ENCODE peak calls at places on chromosomes 6 and 20, in nine cellular contexts. H, L, F, Y, K, P, M, Q and S are unnamed samples.

GRCh38 chr6:153210083-153210482 is 79.0 kb upstream of the RGS17 start:
- DNase-seq in H (no peak), L (peak; percentile 5), F (no peak), Y (no peak), K (no peak), P (no peak), M (no peak), Q (no peak), S (no peak)

GRCh38 chr20:50034567-50035170 is 51.9 kb downstream of the SNAI1 start:
- DNase-seq in H (no peak), L (no peak), F (no peak), Y (peak; percentile 66), K (no peak), P (no peak), M (no peak), Q (no peak), S (peak; percentile 92)

GRCh38 chr6:138115877-138116660 is 8.8 kb upstream of the PERP start:
- DNase-seq in H (no peak), L (peak; percentile 72), F (peak; percentile 60), Y (peak; percentile 63), K (peak; percentile 71), P (peak; percentile 76), M (peak; percentile 12), Q (peak; percentile 43), S (peak; percentile 44)

GRCh38 chr6:37171141-37171969 is 1.4 kb downstream of the PIM1 start:
- DNase-seq in H (peak; percentile 47), L (peak; percentile 54), F (peak; percentile 66), Y (peak; percentile 72), K (no peak), P (peak; percentile 86), M (no peak), Q (peak; percentile 30), S (peak; percentile 85)

GRCh38 chr6:26660096-26660425 is 515 bp upstream of the ZNF322 start:
- DNase-seq in H (no peak), L (peak; percentile 45), F (no peak), Y (no peak), K (peak; percentile 27), P (no peak), M (no peak), Q (no peak), S (no peak)

GRCh38 chr6:51147756-51148155 is 329.1 kb downstream of the TFAP2B start:
- DNase-seq in H (no peak), L (no peak), F (no peak), Y (no peak), K (no peak), P (peak; percentile 12), M (no peak), Q (no peak), S (no peak)

GRCh38 chr6:117906905-117907599 is at the start of gene SLC35F1:
- DNase-seq in H (peak; percentile 87), L (no peak), F (peak; percentile 50), Y (peak; percentile 27), K (peak; percentile 5), P (peak; percentile 71), M (no peak), Q (no peak), S (no peak)

GRCh38 chr20:35849726-35850125 is 77.9 kb downstream of the PHF20 start:
- DNase-seq in H (no peak), L (no peak), F (no peak), Y (no peak), K (no peak), P (no peak), M (no peak), Q (no peak), S (peak; percentile 23)

GRCh38 chr20:4962257-4962855 is 39.0 kb downstream of the SLC23A2 start:
- DNase-seq in H (no peak), L (peak; percentile 24), F (no peak), Y (no peak), K (no peak), P (no peak), M (peak; percentile 2), Q (peak; percentile 38), S (no peak)

GRCh38 chr6:11732036-11732545 is 46.5 kb downstream of the ADTRP start:
- DNase-seq in H (no peak), L (no peak), F (peak; percentile 80), Y (peak; percentile 75), K (no peak), P (peak; percentile 60), M (no peak), Q (no peak), S (peak; percentile 93)

GRCh38 chr6:159608961-159609673 is 83.9 kb downstream of the SOD2 start:
- DNase-seq in H (peak; percentile 65), L (peak; percentile 66), F (no peak), Y (no peak), K (peak; percentile 47), P (no peak), M (no peak), Q (no peak), S (no peak)

GRCh38 chr6:34810936-34811632 is 19.2 kb downstream of the BLTP3A start:
- DNase-seq in H (no peak), L (no peak), F (no peak), Y (no peak), K (peak; percentile 52), P (no peak), M (no peak), Q (no peak), S (no peak)
- H3K9me3 ChIP-seq in H (no peaks in the 10 kb centered on the region), L (no peaks in the 10 kb centered on the region), F (no peaks in the 10 kb centered on the region), Y (no peaks in the 10 kb centered on the region), K (no peaks in the 10 kb centered on the region), P (no peaks in the 10 kb centered on the region), M (no peaks in the 10 kb centered on the region), Q (no peaks in the 10 kb centered on the region), S (no peaks in the 10 kb centered on the region)

DNA sequence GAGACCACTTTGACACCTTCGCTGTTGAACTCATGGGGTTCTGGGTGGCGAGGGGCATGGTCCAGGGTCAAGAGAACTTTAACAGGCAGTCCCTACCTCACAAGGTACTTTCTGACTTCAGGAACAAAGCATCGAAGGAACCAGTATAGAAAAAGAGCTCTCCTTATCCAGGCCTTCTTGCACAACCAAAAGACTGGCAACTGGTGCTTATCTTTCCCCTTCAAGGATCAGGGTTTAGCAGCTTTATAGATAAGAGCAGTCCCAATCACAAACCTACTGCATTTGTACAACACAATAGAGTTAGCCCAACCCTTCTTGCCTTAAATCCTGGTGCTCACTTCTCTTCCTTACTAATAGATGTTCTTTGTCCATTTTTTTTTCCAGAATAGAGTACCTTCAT is 116.3 kb downstream of the SNX5 start:
- DNase-seq in H (no peak), L (no peak), F (no peak), Y (no peak), K (no peak), P (no peak), M (no peak), Q (no peak), S (no peak)
- H3K27ac ChIP-seq in H (no peak overlapping the region), L (no peak overlapping the region), F (no peak overlapping the region), Y (no peak overlapping the region), K (no peak overlapping the region), P (no peak overlapping the region), M (no peak overlapping the region), Q (no peak overlapping the region), S (no peak overlapping the region)

GRCh38 chr6:30283761-30284160 is 43.0 kb upstream of the TRIM39 start:
- DNase-seq in H (no peak), L (no peak), F (no peak), Y (no peak), K (no peak), P (no peak), M (no peak), Q (no peak), S (no peak)

GRCh38 chr6:30282522-30282921 is 44.2 kb upstream of the TRIM39 start:
- DNase-seq in H (no peak), L (no peak), F (no peak), Y (no peak), K (no peak), P (no peak), M (no peak), Q (no peak), S (no peak)

GRCh38 chr6:30287139-30287538 is 39.6 kb upstream of the TRIM39 start:
- DNase-seq in H (no peak), L (no peak), F (no peak), Y (no peak), K (no peak), P (no peak), M (no peak), Q (no peak), S (no peak)
- H3K9me3 ChIP-seq in H (peaks cover 79% of the 10 kb centered on the region), L (peaks cover 34% of the 10 kb centered on the region), F (peaks cover 47% of the 10 kb centered on the region), Y (peaks cover 54% of the 10 kb centered on the region), K (peaks cover 56% of the 10 kb centered on the region), P (peaks cover 46% of the 10 kb centered on the region), M (peaks cover 36% of the 10 kb centered on the region), Q (peaks cover 33% of the 10 kb centered on the region), S (peaks cover 33% of the 10 kb centered on the region)

DNA sequence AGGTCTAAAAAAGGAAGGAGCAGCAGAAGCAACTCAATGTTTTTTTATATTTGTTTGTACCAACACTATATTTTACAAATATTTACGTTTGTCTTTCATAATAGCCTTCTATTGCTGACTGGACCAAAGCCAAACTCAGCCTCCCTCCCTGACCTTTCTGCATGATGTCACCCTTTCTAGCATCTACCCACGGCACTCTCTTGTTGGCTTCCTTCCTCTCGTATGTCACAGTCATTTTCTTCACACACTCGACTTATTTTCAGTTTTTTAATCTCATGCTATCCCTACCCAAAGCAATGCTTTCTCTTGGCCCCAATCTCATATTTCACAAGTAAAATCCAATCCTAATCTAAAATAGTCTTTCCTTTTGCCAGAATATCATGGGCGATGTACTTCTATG is 16.3 kb upstream of the FAM8A1 start:
- DNase-seq in H (no peak), L (no peak), F (no peak), Y (no peak), K (no peak), P (no peak), M (no peak), Q (no peak), S (peak; percentile 25)
- H3K27ac ChIP-seq in H (no peak overlapping the region), L (no peak overlapping the region), F (peak overlapping the region; percentile 33), Y (peak overlapping the region; percentile 22), K (no peak overlapping the region), P (no peak overlapping the region), M (no peak overlapping the region), Q (no peak overlapping the region), S (peak overlapping the region; percentile 70)